ENCODE peak calls at places on chromosomes 7 and 10, in six cellular contexts. One of them, this sample, is unnamed.

GRCh38 chr10:124917168-124917938 is 24.6 kb upstream of the ZRANB1 start:
- DNase-seq in MG63: peak
- DNase-seq in stimulated activated CD4-positive, alpha-beta T cell treated with anti-CD3 and anti-CD28 coated beads, Interleukin-4, amount 100 ng/mL, for 1 hour: peak
- DNase-seq in GM10248: peak
- DNase-seq in progenitor cell of endocrine pancreas: peak
- DNase-seq in occipital lobe: peak
- DNase-seq in this sample: peak

GRCh38 chr10:46028584-46029570 is 1.5 kb downstream of the NCOA4 start:
- DNase-seq in MG63: peak
- DNase-seq in stimulated activated CD4-positive, alpha-beta T cell treated with anti-CD3 and anti-CD28 coated beads, Interleukin-4, amount 100 ng/mL, for 1 hour: no peak
- DNase-seq in GM10248: peak
- DNase-seq in progenitor cell of endocrine pancreas: no peak
- DNase-seq in occipital lobe: no peak
- DNase-seq in this sample: no peak

GRCh38 chr7:158971214-158971613 is 114.9 kb downstream of the DYNC2I1 start:
- DNase-seq in MG63: no peak
- DNase-seq in stimulated activated CD4-positive, alpha-beta T cell treated with anti-CD3 and anti-CD28 coated beads, Interleukin-4, amount 100 ng/mL, for 1 hour: no peak
- DNase-seq in GM10248: no peak
- DNase-seq in progenitor cell of endocrine pancreas: no peak
- DNase-seq in occipital lobe: no peak
- DNase-seq in this sample: no peak

GRCh38 chr7:26709210-26709990 is 155.0 kb downstream of the SKAP2 start:
- DNase-seq in MG63: no peak
- DNase-seq in stimulated activated CD4-positive, alpha-beta T cell treated with anti-CD3 and anti-CD28 coated beads, Interleukin-4, amount 100 ng/mL, for 1 hour: no peak
- DNase-seq in GM10248: no peak
- DNase-seq in progenitor cell of endocrine pancreas: no peak
- DNase-seq in occipital lobe: no peak
- DNase-seq in this sample: no peak

GRCh38 chr7:20831976-20832375 is 45.3 kb upstream of the SP8 start:
- DNase-seq in MG63: no peak
- DNase-seq in stimulated activated CD4-positive, alpha-beta T cell treated with anti-CD3 and anti-CD28 coated beads, Interleukin-4, amount 100 ng/mL, for 1 hour: no peak
- DNase-seq in GM10248: no peak
- DNase-seq in progenitor cell of endocrine pancreas: no peak
- DNase-seq in occipital lobe: no peak
- DNase-seq in this sample: no peak

GRCh38 chr7:69717221-69717620 is 118.9 kb downstream of the AUTS2 start:
- DNase-seq in MG63: no peak
- DNase-seq in stimulated activated CD4-positive, alpha-beta T cell treated with anti-CD3 and anti-CD28 coated beads, Interleukin-4, amount 100 ng/mL, for 1 hour: no peak
- DNase-seq in GM10248: no peak
- DNase-seq in progenitor cell of endocrine pancreas: no peak
- DNase-seq in occipital lobe: no peak
- DNase-seq in this sample: no peak

GRCh38 chr7:155206286-155207020 is 91.2 kb upstream of the INSIG1 start:
- DNase-seq in MG63: peak
- DNase-seq in stimulated activated CD4-positive, alpha-beta T cell treated with anti-CD3 and anti-CD28 coated beads, Interleukin-4, amount 100 ng/mL, for 1 hour: peak
- DNase-seq in GM10248: peak
- DNase-seq in progenitor cell of endocrine pancreas: no peak
- DNase-seq in occipital lobe: no peak
- DNase-seq in this sample: peak

GRCh38 chr10:88890681-88891371 is 10.8 kb downstream of the STAMBPL1 start:
- DNase-seq in MG63: no peak
- DNase-seq in stimulated activated CD4-positive, alpha-beta T cell treated with anti-CD3 and anti-CD28 coated beads, Interleukin-4, amount 100 ng/mL, for 1 hour: no peak
- DNase-seq in GM10248: no peak
- DNase-seq in progenitor cell of endocrine pancreas: no peak
- DNase-seq in occipital lobe: no peak
- DNase-seq in this sample: no peak

GRCh38 chr10:126243976-126244375 is 144.3 kb downstream of the ADAM12 start:
- DNase-seq in MG63: peak
- DNase-seq in stimulated activated CD4-positive, alpha-beta T cell treated with anti-CD3 and anti-CD28 coated beads, Interleukin-4, amount 100 ng/mL, for 1 hour: no peak
- DNase-seq in GM10248: no peak
- DNase-seq in progenitor cell of endocrine pancreas: no peak
- DNase-seq in occipital lobe: no peak
- DNase-seq in this sample: no peak

GRCh38 chr7:130814753-130815152 is 80.7 kb upstream of the KLF14 start:
- DNase-seq in MG63: no peak
- DNase-seq in stimulated activated CD4-positive, alpha-beta T cell treated with anti-CD3 and anti-CD28 coated beads, Interleukin-4, amount 100 ng/mL, for 1 hour: no peak
- DNase-seq in GM10248: no peak
- DNase-seq in progenitor cell of endocrine pancreas: no peak
- DNase-seq in occipital lobe: no peak
- DNase-seq in this sample: no peak

This sample was measured in CD14-positive monocyte.